ENCODE peak calls at places on chromosomes 1 and 21, in five cellular contexts. Z is neural crest cell, V is psoas muscle, A is fibroblast of pulmonary artery, F is left ventricle myocardium inferior. W is an unnamed sample.

GRCh38 chr1:154117642-154118041 is 37.2 kb downstream of the NUP210L start:
- DNase-seq in Z (no peak), V (no peak), A (no peak), F (no peak), W (no peak)

GRCh38 chr1:21139601-21140000 is 37.1 kb downstream of the EIF4G3 start:
- DNase-seq in Z (no peak), V (peak; percentile 32), A (peak; percentile 49), F (peak; percentile 56), W (no peak)

GRCh38 chr1:40625476-40626382 is 39.8 kb downstream of the RIMS3 start:
- DNase-seq in Z (no peak), V (no peak), A (peak; percentile 27), F (no peak), W (peak; percentile 35)

GRCh38 chr1:222844108-222844779 is 29.4 kb downstream of the DISP1 start:
- DNase-seq in Z (no peak), V (no peak), A (peak; percentile 40), F (no peak), W (no peak)

GRCh38 chr1:100883963-100884362 is 10.7 kb downstream of the EXTL2 start:
- DNase-seq in Z (no peak), V (no peak), A (peak; percentile 70), F (no peak), W (peak; percentile 12)

GRCh38 chr21:46613391-46613790 is 8.5 kb upstream of the S100B start:
- DNase-seq in Z (no peak), V (no peak), A (no peak), F (no peak), W (no peak)

GRCh38 chr1:73401666-73402065 is 796.3 kb downstream of the LRRIQ3 start:
- DNase-seq in Z (no peak), V (no peak), A (no peak), F (no peak), W (peak; percentile 1)

GRCh38 chr21:15065381-15066230 is 806 bp upstream of the NRIP1 start:
- DNase-seq in Z (peak; percentile 42), V (peak; percentile 75), A (peak; percentile 92), F (peak; percentile 79), W (peak; percentile 12)

GRCh38 chr1:213586609-213586972 is 401.2 kb upstream of the PROX1 start:
- DNase-seq in Z (no peak), V (no peak), A (no peak), F (no peak), W (no peak)

GRCh38 chr1:15424146-15424667 is 14.0 kb upstream of the CTRC start:
- DNase-seq in Z (no peak), V (no peak), A (no peak), F (no peak), W (no peak)

GRCh38 chr1:151356668-151357067 is 9.6 kb upstream of the RFX5 start:
- DNase-seq in Z (no peak), V (no peak), A (no peak), F (no peak), W (no peak)

GRCh38 chr1:11873954-11874562 is 15.3 kb upstream of the NPPB start:
- DNase-seq in Z (no peak), V (peak; percentile 80), A (no peak), F (peak; percentile 93), W (no peak)

GRCh38 chr1:205285391-205286101 is 36.0 kb downstream of the NUAK2 start:
- DNase-seq in Z (no peak), V (no peak), A (no peak), F (no peak), W (peak; percentile 60)

GRCh38 chr21:31354604-31355443 is 10.8 kb upstream of the TIAM1 start:
- DNase-seq in Z (no peak), V (peak; percentile 17), A (peak; percentile 78), F (no peak), W (no peak)

GRCh38 chr1:241475688-241476087 is 43.9 kb downstream of the FH start:
- DNase-seq in Z (no peak), V (no peak), A (peak; percentile 12), F (no peak), W (no peak)

GRCh38 chr1:69535490-69535889 is 32.2 kb upstream of the LRRC7 start:
- DNase-seq in Z (no peak), V (no peak), A (no peak), F (no peak), W (no peak)

GRCh38 chr1:27299385-27300252 is 22.3 kb upstream of the TMEM222 start:
- DNase-seq in Z (no peak), V (peak; percentile 73), A (peak; percentile 98), F (peak; percentile 67), W (no peak)

GRCh38 chr1:22741118-22741517 is 30.5 kb downstream of the EPHB2 start:
- DNase-seq in Z (no peak), V (no peak), A (no peak), F (no peak), W (no peak)
- TF ChIP-seq CTCF in Z (no peak), V (no peak), A (no peak), F (no peak), W (no peak)

GRCh38 chr21:44970766-44971671 is 31.2 kb downstream of the SLX9 start:
- DNase-seq in Z (no peak), V (no peak), A (no peak), F (no peak), W (no peak)
- TF ChIP-seq CTCF in Z (no peak), V (no peak), A (no peak), F (no peak), W (no peak)

GRCh38 chr1:2591581-2592261 is 5.1 kb downstream of the PRXL2B start:
- DNase-seq in Z (no peak), V (no peak), A (no peak), F (no peak), W (no peak)
- TF ChIP-seq CTCF in Z (no peak), V (no peak), A (no peak), F (no peak), W (no peak)

GRCh38 chr1:23798662-23799142 is 1.9 kb downstream of the GALE start:
- DNase-seq in Z (no peak), V (no peak), A (no peak), F (no peak), W (peak; percentile 47)
- TF ChIP-seq CTCF in Z (peak; percentile 18), V (no peak), A (no peak), F (no peak), W (peak; percentile 24)

GRCh38 chr21:26887241-26887640 is 42.0 kb upstream of the ADAMTS1 start:
- DNase-seq in Z (no peak), V (no peak), A (peak; percentile 13), F (no peak), W (no peak)

GRCh38 chr21:26884436-26884835 is 39.2 kb upstream of the ADAMTS1 start:
- DNase-seq in Z (no peak), V (no peak), A (no peak), F (no peak), W (no peak)

GRCh38 chr21:26883768-26884167 is 38.6 kb upstream of the ADAMTS1 start:
- DNase-seq in Z (no peak), V (no peak), A (peak; percentile 24), F (no peak), W (no peak)

GRCh38 chr21:26877015-26877414 is 31.8 kb upstream of the ADAMTS1 start:
- DNase-seq in Z (no peak), V (no peak), A (no peak), F (no peak), W (no peak)

GRCh38 chr21:26881504-26882228 is 36.5 kb upstream of the ADAMTS1 start:
- DNase-seq in Z (no peak), V (no peak), A (peak; percentile 54), F (no peak), W (peak; percentile 26)
- TF ChIP-seq CTCF in Z (peak; percentile 59), V (peak; percentile 29), A (peak; percentile 40), F (peak; percentile 58), W (no peak)

GRCh38 chr1:109201123-109201703 is 12.5 kb upstream of the SARS1 start:
- DNase-seq in Z (peak; percentile 54), V (peak; percentile 29), A (peak; percentile 86), F (no peak), W (peak; percentile 81)
- TF ChIP-seq CTCF in Z (peak; percentile 66), V (peak; percentile 47), A (peak; percentile 81), F (peak; percentile 44), W (peak; percentile 76)

GRCh38 chr1:183304466-183305122 is 113.6 kb downstream of the NMNAT2 start:
- DNase-seq in Z (no peak), V (no peak), A (no peak), F (no peak), W (no peak)

GRCh38 chr1:183310753-183311465 is 107.3 kb downstream of the NMNAT2 start:
- DNase-seq in Z (no peak), V (no peak), A (no peak), F (no peak), W (no peak)

GRCh38 chr1:183306317-183307042 is 111.7 kb downstream of the NMNAT2 start:
- DNase-seq in Z (no peak), V (no peak), A (peak; percentile 16), F (peak; percentile 49), W (peak; percentile 25)

GRCh38 chr1:183303901-183304300 is 114.3 kb downstream of the NMNAT2 start:
- DNase-seq in Z (no peak), V (no peak), A (peak; percentile 26), F (no peak), W (no peak)

GRCh38 chr1:183308719-183309118 is 109.5 kb downstream of the NMNAT2 start:
- DNase-seq in Z (no peak), V (no peak), A (no peak), F (no peak), W (no peak)
- TF ChIP-seq CTCF in Z (no peak), V (no peak), A (no peak), F (no peak), W (no peak)

GRCh38 chr1:91018006-91018405 is 3.8 kb downstream of the ZNF644 start:
- DNase-seq in Z (no peak), V (no peak), A (peak; percentile 36), F (no peak), W (peak; percentile 47)
- TF ChIP-seq CTCF in Z (peak; percentile 55), V (no peak), A (peak; percentile 41), F (peak; percentile 36), W (peak; percentile 34)

GRCh38 chr1:206469411-206469932 is 804 bp upstream of the IKBKE start:
- DNase-seq in Z (no peak), V (no peak), A (no peak), F (no peak), W (no peak)

GRCh38 chr1:206466840-206467649 is 3.2 kb upstream of the IKBKE start:
- DNase-seq in Z (no peak), V (no peak), A (no peak), F (no peak), W (peak; percentile 65)

GRCh38 chr1:206467915-206468314 is 2.4 kb upstream of the IKBKE start:
- DNase-seq in Z (no peak), V (peak; percentile 62), A (peak; percentile 45), F (peak; percentile 36), W (peak; percentile 98)

GRCh38 chr1:206469933-206470691 is at the start of gene IKBKE:
- DNase-seq in Z (no peak), V (no peak), A (peak; percentile 77), F (no peak), W (peak; percentile 95)

DNA sequence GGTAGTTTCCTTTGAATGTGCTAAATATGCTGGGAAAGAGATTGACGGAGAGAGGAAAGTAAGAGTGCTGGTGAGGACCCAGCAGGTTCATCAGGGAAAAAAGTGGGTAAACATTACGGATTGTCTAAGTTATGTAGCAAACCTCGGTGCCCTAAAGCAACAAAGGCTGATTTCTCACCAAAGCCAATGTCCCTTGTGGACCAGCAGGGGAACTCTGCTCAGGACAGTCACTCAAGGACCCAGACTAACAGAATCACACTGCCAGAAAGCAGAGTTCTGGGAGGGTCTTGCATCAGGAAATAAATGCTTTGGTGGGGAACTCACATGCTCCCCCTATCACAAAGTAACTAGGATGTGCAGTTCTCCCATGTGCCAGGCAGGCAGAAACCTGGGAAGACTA is 1.7 kb upstream of the IKBKE start:
- DNase-seq in Z (no peak), V (no peak), A (no peak), F (no peak), W (peak; percentile 62)
- TF ChIP-seq CTCF in Z (peak; percentile 23), V (no peak), A (no peak), F (no peak), W (no peak)